ENCODE peak calls at places on chromosomes 12 and 14, in eight cellular contexts. One of them, this sample, is unnamed.

GRCh38 chr14:104600805-104601204 is 3.8 kb downstream of the TMEM179 start:
- DNase-seq in activated T-helper 1 cell treated with anti-CD3 and anti-CD28 coated beads, Interleukin-2, amount 50 U/mL, for 16 hours: no peak
- DNase-seq in activated CD4-positive, alpha-beta T cell treated with anti-CD3 and anti-CD28 coated beads for 48 hours: no peak
- DNase-seq in NCI-H510A treated with DMSO at 0.1 percent for 48 hours: no peak
- DNase-seq in COLO829: no peak
- DNase-seq in stimulated activated CD4-positive, alpha-beta T cell treated with anti-CD3 and anti-CD28 coated beads, Interleukin-15, amount 100 ng/mL, for 48 hours: no peak
- DNase-seq in BE2C: no peak
- DNase-seq in adipocyte: no peak
- DNase-seq in this sample: no peak

GRCh38 chr12:31558521-31558920 is 32.4 kb downstream of the DENND5B start:
- DNase-seq in activated CD4-positive, alpha-beta T cell treated with anti-CD3 and anti-CD28 coated beads for 48 hours: no peak
- DNase-seq in NCI-H510A treated with DMSO at 0.1 percent for 48 hours: no peak
- DNase-seq in BE2C: no peak
- DNase-seq in adipocyte: peak; percentile 20
- DNase-seq in COLO829: no peak
- DNase-seq in stimulated activated CD4-positive, alpha-beta T cell treated with anti-CD3 and anti-CD28 coated beads, Interleukin-15, amount 100 ng/mL, for 48 hours: no peak
- DNase-seq in activated T-helper 1 cell treated with anti-CD3 and anti-CD28 coated beads, Interleukin-2, amount 50 U/mL, for 16 hours: no peak
- DNase-seq in this sample: no peak

GRCh38 chr12:27398466-27398865 is 48.1 kb upstream of the SMCO2 start:
- DNase-seq in adipocyte: no peak
- DNase-seq in activated CD4-positive, alpha-beta T cell treated with anti-CD3 and anti-CD28 coated beads for 48 hours: no peak
- DNase-seq in BE2C: no peak
- DNase-seq in stimulated activated CD4-positive, alpha-beta T cell treated with anti-CD3 and anti-CD28 coated beads, Interleukin-15, amount 100 ng/mL, for 48 hours: no peak
- DNase-seq in NCI-H510A treated with DMSO at 0.1 percent for 48 hours: no peak
- DNase-seq in COLO829: no peak
- DNase-seq in activated T-helper 1 cell treated with anti-CD3 and anti-CD28 coated beads, Interleukin-2, amount 50 U/mL, for 16 hours: no peak
- DNase-seq in this sample: no peak

GRCh38 chr12:77010637-77011548 is 54.5 kb downstream of the E2F7 start:
- DNase-seq in adipocyte: peak; percentile 90
- DNase-seq in BE2C: peak; percentile 82
- DNase-seq in NCI-H510A treated with DMSO at 0.1 percent for 48 hours: peak; percentile 93
- DNase-seq in activated CD4-positive, alpha-beta T cell treated with anti-CD3 and anti-CD28 coated beads for 48 hours: peak; percentile 80
- DNase-seq in activated T-helper 1 cell treated with anti-CD3 and anti-CD28 coated beads, Interleukin-2, amount 50 U/mL, for 16 hours: peak; percentile 29
- DNase-seq in COLO829: peak; percentile 77
- DNase-seq in stimulated activated CD4-positive, alpha-beta T cell treated with anti-CD3 and anti-CD28 coated beads, Interleukin-15, amount 100 ng/mL, for 48 hours: peak; percentile 61
- DNase-seq in this sample: peak; percentile 75

GRCh38 chr12:87756111-87756510 is 273.1 kb downstream of the C12orf50 start:
- DNase-seq in adipocyte: peak; percentile 96
- DNase-seq in BE2C: no peak
- DNase-seq in activated T-helper 1 cell treated with anti-CD3 and anti-CD28 coated beads, Interleukin-2, amount 50 U/mL, for 16 hours: no peak
- DNase-seq in NCI-H510A treated with DMSO at 0.1 percent for 48 hours: no peak
- DNase-seq in COLO829: no peak
- DNase-seq in activated CD4-positive, alpha-beta T cell treated with anti-CD3 and anti-CD28 coated beads for 48 hours: no peak
- DNase-seq in stimulated activated CD4-positive, alpha-beta T cell treated with anti-CD3 and anti-CD28 coated beads, Interleukin-15, amount 100 ng/mL, for 48 hours: no peak
- DNase-seq in this sample: no peak

GRCh38 chr12:131826064-131826928 is 1.9 kb upstream of the MMP17 start:
- DNase-seq in activated CD4-positive, alpha-beta T cell treated with anti-CD3 and anti-CD28 coated beads for 48 hours: no peak
- DNase-seq in COLO829: no peak
- DNase-seq in activated T-helper 1 cell treated with anti-CD3 and anti-CD28 coated beads, Interleukin-2, amount 50 U/mL, for 16 hours: no peak
- DNase-seq in BE2C: no peak
- DNase-seq in NCI-H510A treated with DMSO at 0.1 percent for 48 hours: no peak
- DNase-seq in stimulated activated CD4-positive, alpha-beta T cell treated with anti-CD3 and anti-CD28 coated beads, Interleukin-15, amount 100 ng/mL, for 48 hours: no peak
- DNase-seq in adipocyte: no peak
- DNase-seq in this sample: no peak

GRCh38 chr14:55028066-55028465 is 1.0 kb downstream of the SOCS4 start:
- DNase-seq in NCI-H510A treated with DMSO at 0.1 percent for 48 hours: peak; percentile 15
- DNase-seq in adipocyte: peak; percentile 43
- DNase-seq in COLO829: no peak
- DNase-seq in activated CD4-positive, alpha-beta T cell treated with anti-CD3 and anti-CD28 coated beads for 48 hours: no peak
- DNase-seq in activated T-helper 1 cell treated with anti-CD3 and anti-CD28 coated beads, Interleukin-2, amount 50 U/mL, for 16 hours: no peak
- DNase-seq in stimulated activated CD4-positive, alpha-beta T cell treated with anti-CD3 and anti-CD28 coated beads, Interleukin-15, amount 100 ng/mL, for 48 hours: no peak
- DNase-seq in BE2C: no peak
- DNase-seq in this sample: no peak

GRCh38 chr12:52190860-52191729 is 719 bp downstream of the KRT80 start:
- DNase-seq in NCI-H510A treated with DMSO at 0.1 percent for 48 hours: no peak
- DNase-seq in COLO829: no peak
- DNase-seq in BE2C: no peak
- DNase-seq in activated T-helper 1 cell treated with anti-CD3 and anti-CD28 coated beads, Interleukin-2, amount 50 U/mL, for 16 hours: no peak
- DNase-seq in activated CD4-positive, alpha-beta T cell treated with anti-CD3 and anti-CD28 coated beads for 48 hours: no peak
- DNase-seq in adipocyte: no peak
- DNase-seq in stimulated activated CD4-positive, alpha-beta T cell treated with anti-CD3 and anti-CD28 coated beads, Interleukin-15, amount 100 ng/mL, for 48 hours: no peak
- DNase-seq in this sample: no peak

GRCh38 chr12:46356655-46357437 is 15.7 kb downstream of the SLC38A2 start:
- DNase-seq in COLO829: no peak
- DNase-seq in activated CD4-positive, alpha-beta T cell treated with anti-CD3 and anti-CD28 coated beads for 48 hours: no peak
- DNase-seq in BE2C: no peak
- DNase-seq in adipocyte: no peak
- DNase-seq in stimulated activated CD4-positive, alpha-beta T cell treated with anti-CD3 and anti-CD28 coated beads, Interleukin-15, amount 100 ng/mL, for 48 hours: no peak
- DNase-seq in activated T-helper 1 cell treated with anti-CD3 and anti-CD28 coated beads, Interleukin-2, amount 50 U/mL, for 16 hours: no peak
- DNase-seq in NCI-H510A treated with DMSO at 0.1 percent for 48 hours: no peak
- DNase-seq in this sample: no peak

GRCh38 chr12:10967409-10967808 is 19.3 kb downstream of the TAS2R50 start:
- DNase-seq in NCI-H510A treated with DMSO at 0.1 percent for 48 hours: no peak
- DNase-seq in activated CD4-positive, alpha-beta T cell treated with anti-CD3 and anti-CD28 coated beads for 48 hours: no peak
- DNase-seq in stimulated activated CD4-positive, alpha-beta T cell treated with anti-CD3 and anti-CD28 coated beads, Interleukin-15, amount 100 ng/mL, for 48 hours: no peak
- DNase-seq in adipocyte: peak; percentile 79
- DNase-seq in BE2C: no peak
- DNase-seq in activated T-helper 1 cell treated with anti-CD3 and anti-CD28 coated beads, Interleukin-2, amount 50 U/mL, for 16 hours: no peak
- DNase-seq in COLO829: peak; percentile 52
- DNase-seq in this sample: no peak

GRCh38 chr12:125742413-125742812 is 677.2 kb downstream of the AACS start:
- DNase-seq in adipocyte: no peak
- DNase-seq in stimulated activated CD4-positive, alpha-beta T cell treated with anti-CD3 and anti-CD28 coated beads, Interleukin-15, amount 100 ng/mL, for 48 hours: no peak
- DNase-seq in BE2C: no peak
- DNase-seq in COLO829: no peak
- DNase-seq in activated T-helper 1 cell treated with anti-CD3 and anti-CD28 coated beads, Interleukin-2, amount 50 U/mL, for 16 hours: no peak
- DNase-seq in NCI-H510A treated with DMSO at 0.1 percent for 48 hours: no peak
- DNase-seq in activated CD4-positive, alpha-beta T cell treated with anti-CD3 and anti-CD28 coated beads for 48 hours: no peak
- DNase-seq in this sample: no peak

GRCh38 chr12:77979597-77980250 is 149.0 kb downstream of the NAV3 start:
- DNase-seq in activated T-helper 1 cell treated with anti-CD3 and anti-CD28 coated beads, Interleukin-2, amount 50 U/mL, for 16 hours: no peak
- DNase-seq in NCI-H510A treated with DMSO at 0.1 percent for 48 hours: no peak
- DNase-seq in stimulated activated CD4-positive, alpha-beta T cell treated with anti-CD3 and anti-CD28 coated beads, Interleukin-15, amount 100 ng/mL, for 48 hours: no peak
- DNase-seq in BE2C: no peak
- DNase-seq in COLO829: no peak
- DNase-seq in activated CD4-positive, alpha-beta T cell treated with anti-CD3 and anti-CD28 coated beads for 48 hours: no peak
- DNase-seq in adipocyte: no peak
- DNase-seq in this sample: no peak

GRCh38 chr12:1590083-1590979 is 4.0 kb downstream of the FBXL14 start:
- DNase-seq in BE2C: no peak
- DNase-seq in COLO829: peak; percentile 45
- DNase-seq in stimulated activated CD4-positive, alpha-beta T cell treated with anti-CD3 and anti-CD28 coated beads, Interleukin-15, amount 100 ng/mL, for 48 hours: no peak
- DNase-seq in activated CD4-positive, alpha-beta T cell treated with anti-CD3 and anti-CD28 coated beads for 48 hours: no peak
- DNase-seq in adipocyte: peak; percentile 66
- DNase-seq in activated T-helper 1 cell treated with anti-CD3 and anti-CD28 coated beads, Interleukin-2, amount 50 U/mL, for 16 hours: no peak
- DNase-seq in NCI-H510A treated with DMSO at 0.1 percent for 48 hours: no peak
- DNase-seq in this sample: no peak

GRCh38 chr12:51820721-51821422 is 27.6 kb downstream of the FIGNL2 start:
- DNase-seq in BE2C: peak; percentile 88
- DNase-seq in NCI-H510A treated with DMSO at 0.1 percent for 48 hours: peak; percentile 73
- DNase-seq in COLO829: no peak
- DNase-seq in activated T-helper 1 cell treated with anti-CD3 and anti-CD28 coated beads, Interleukin-2, amount 50 U/mL, for 16 hours: peak; percentile 72
- DNase-seq in stimulated activated CD4-positive, alpha-beta T cell treated with anti-CD3 and anti-CD28 coated beads, Interleukin-15, amount 100 ng/mL, for 48 hours: peak; percentile 78
- DNase-seq in activated CD4-positive, alpha-beta T cell treated with anti-CD3 and anti-CD28 coated beads for 48 hours: peak; percentile 87
- DNase-seq in adipocyte: peak; percentile 22
- DNase-seq in this sample: peak; percentile 87

GRCh38 chr14:101909371-101910096 is 54.8 kb upstream of the DYNC1H1 start:
- DNase-seq in NCI-H510A treated with DMSO at 0.1 percent for 48 hours: no peak
- DNase-seq in adipocyte: no peak
- DNase-seq in activated CD4-positive, alpha-beta T cell treated with anti-CD3 and anti-CD28 coated beads for 48 hours: no peak
- DNase-seq in COLO829: no peak
- DNase-seq in BE2C: no peak
- DNase-seq in stimulated activated CD4-positive, alpha-beta T cell treated with anti-CD3 and anti-CD28 coated beads, Interleukin-15, amount 100 ng/mL, for 48 hours: no peak
- DNase-seq in activated T-helper 1 cell treated with anti-CD3 and anti-CD28 coated beads, Interleukin-2, amount 50 U/mL, for 16 hours: no peak
- DNase-seq in this sample: no peak

GRCh38 chr12:40622246-40622838 is 69.9 kb upstream of the CNTN1 start:
- DNase-seq in adipocyte: peak; percentile 84
- DNase-seq in activated CD4-positive, alpha-beta T cell treated with anti-CD3 and anti-CD28 coated beads for 48 hours: peak; percentile 53
- DNase-seq in NCI-H510A treated with DMSO at 0.1 percent for 48 hours: peak; percentile 9
- DNase-seq in stimulated activated CD4-positive, alpha-beta T cell treated with anti-CD3 and anti-CD28 coated beads, Interleukin-15, amount 100 ng/mL, for 48 hours: peak; percentile 4
- DNase-seq in BE2C: peak; percentile 61
- DNase-seq in COLO829: peak; percentile 27
- DNase-seq in activated T-helper 1 cell treated with anti-CD3 and anti-CD28 coated beads, Interleukin-2, amount 50 U/mL, for 16 hours: no peak
- DNase-seq in this sample: peak; percentile 39

GRCh38 chr12:96350982-96351381 is 49.3 kb downstream of the CDK17 start:
- DNase-seq in COLO829: no peak
- DNase-seq in adipocyte: no peak
- DNase-seq in BE2C: no peak
- DNase-seq in stimulated activated CD4-positive, alpha-beta T cell treated with anti-CD3 and anti-CD28 coated beads, Interleukin-15, amount 100 ng/mL, for 48 hours: no peak
- DNase-seq in activated CD4-positive, alpha-beta T cell treated with anti-CD3 and anti-CD28 coated beads for 48 hours: no peak
- DNase-seq in activated T-helper 1 cell treated with anti-CD3 and anti-CD28 coated beads, Interleukin-2, amount 50 U/mL, for 16 hours: no peak
- DNase-seq in NCI-H510A treated with DMSO at 0.1 percent for 48 hours: no peak
- DNase-seq in this sample: no peak

GRCh38 chr12:68332726-68333630 is 816 bp upstream of the MDM1 start:
- DNase-seq in COLO829: no peak
- DNase-seq in activated T-helper 1 cell treated with anti-CD3 and anti-CD28 coated beads, Interleukin-2, amount 50 U/mL, for 16 hours: no peak
- DNase-seq in activated CD4-positive, alpha-beta T cell treated with anti-CD3 and anti-CD28 coated beads for 48 hours: no peak
- DNase-seq in stimulated activated CD4-positive, alpha-beta T cell treated with anti-CD3 and anti-CD28 coated beads, Interleukin-15, amount 100 ng/mL, for 48 hours: no peak
- DNase-seq in BE2C: no peak
- DNase-seq in adipocyte: no peak
- DNase-seq in NCI-H510A treated with DMSO at 0.1 percent for 48 hours: no peak
- DNase-seq in this sample: no peak

GRCh38 chr14:59482120-59482434 is 2.1 kb downstream of the L3HYPDH start:
- DNase-seq in COLO829: no peak
- DNase-seq in activated CD4-positive, alpha-beta T cell treated with anti-CD3 and anti-CD28 coated beads for 48 hours: no peak
- DNase-seq in stimulated activated CD4-positive, alpha-beta T cell treated with anti-CD3 and anti-CD28 coated beads, Interleukin-15, amount 100 ng/mL, for 48 hours: no peak
- DNase-seq in BE2C: no peak
- DNase-seq in activated T-helper 1 cell treated with anti-CD3 and anti-CD28 coated beads, Interleukin-2, amount 50 U/mL, for 16 hours: no peak
- DNase-seq in NCI-H510A treated with DMSO at 0.1 percent for 48 hours: no peak
- DNase-seq in adipocyte: no peak
- DNase-seq in this sample: no peak

GRCh38 chr14:75156901-75157300 is 19.5 kb downstream of the TMED10 start:
- DNase-seq in activated T-helper 1 cell treated with anti-CD3 and anti-CD28 coated beads, Interleukin-2, amount 50 U/mL, for 16 hours: no peak
- DNase-seq in stimulated activated CD4-positive, alpha-beta T cell treated with anti-CD3 and anti-CD28 coated beads, Interleukin-15, amount 100 ng/mL, for 48 hours: no peak
- DNase-seq in adipocyte: no peak
- DNase-seq in COLO829: no peak
- DNase-seq in BE2C: no peak
- DNase-seq in NCI-H510A treated with DMSO at 0.1 percent for 48 hours: no peak
- DNase-seq in activated CD4-positive, alpha-beta T cell treated with anti-CD3 and anti-CD28 coated beads for 48 hours: peak; percentile 24
- DNase-seq in this sample: no peak

GRCh38 chr12:29131539-29131938 is 17.5 kb upstream of the FAR2 start:
- DNase-seq in COLO829: no peak
- DNase-seq in stimulated activated CD4-positive, alpha-beta T cell treated with anti-CD3 and anti-CD28 coated beads, Interleukin-15, amount 100 ng/mL, for 48 hours: no peak
- DNase-seq in BE2C: no peak
- DNase-seq in activated CD4-positive, alpha-beta T cell treated with anti-CD3 and anti-CD28 coated beads for 48 hours: no peak
- DNase-seq in activated T-helper 1 cell treated with anti-CD3 and anti-CD28 coated beads, Interleukin-2, amount 50 U/mL, for 16 hours: no peak
- DNase-seq in adipocyte: peak; percentile 15
- DNase-seq in NCI-H510A treated with DMSO at 0.1 percent for 48 hours: no peak
- DNase-seq in this sample: no peak

GRCh38 chr14:44347316-44347715 is 159.8 kb downstream of the FSCB start:
- DNase-seq in NCI-H510A treated with DMSO at 0.1 percent for 48 hours: no peak
- DNase-seq in activated T-helper 1 cell treated with anti-CD3 and anti-CD28 coated beads, Interleukin-2, amount 50 U/mL, for 16 hours: no peak
- DNase-seq in activated CD4-positive, alpha-beta T cell treated with anti-CD3 and anti-CD28 coated beads for 48 hours: no peak
- DNase-seq in stimulated activated CD4-positive, alpha-beta T cell treated with anti-CD3 and anti-CD28 coated beads, Interleukin-15, amount 100 ng/mL, for 48 hours: no peak
- DNase-seq in COLO829: no peak
- DNase-seq in adipocyte: no peak
- DNase-seq in BE2C: no peak
- DNase-seq in this sample: no peak

GRCh38 chr14:26204954-26205479 is 392.8 kb downstream of the NOVA1 start:
- DNase-seq in BE2C: peak; percentile 5
- DNase-seq in stimulated activated CD4-positive, alpha-beta T cell treated with anti-CD3 and anti-CD28 coated beads, Interleukin-15, amount 100 ng/mL, for 48 hours: no peak
- DNase-seq in COLO829: no peak
- DNase-seq in NCI-H510A treated with DMSO at 0.1 percent for 48 hours: peak; percentile 69
- DNase-seq in activated T-helper 1 cell treated with anti-CD3 and anti-CD28 coated beads, Interleukin-2, amount 50 U/mL, for 16 hours: no peak
- DNase-seq in activated CD4-positive, alpha-beta T cell treated with anti-CD3 and anti-CD28 coated beads for 48 hours: no peak
- DNase-seq in adipocyte: no peak
- DNase-seq in this sample: no peak

GRCh38 chr12:115672506-115673080 is 604.9 kb downstream of the MED13L start:
- DNase-seq in stimulated activated CD4-positive, alpha-beta T cell treated with anti-CD3 and anti-CD28 coated beads, Interleukin-15, amount 100 ng/mL, for 48 hours: no peak
- DNase-seq in activated CD4-positive, alpha-beta T cell treated with anti-CD3 and anti-CD28 coated beads for 48 hours: no peak
- DNase-seq in adipocyte: no peak
- DNase-seq in BE2C: no peak
- DNase-seq in NCI-H510A treated with DMSO at 0.1 percent for 48 hours: no peak
- DNase-seq in activated T-helper 1 cell treated with anti-CD3 and anti-CD28 coated beads, Interleukin-2, amount 50 U/mL, for 16 hours: no peak
- DNase-seq in COLO829: no peak
- DNase-seq in this sample: no peak